ENCODE peak calls at places on chromosomes 7 and 10, in four cellular contexts. One of them, this sample, is unnamed.
A peak's percentile ranks its signal among the peaks of the same experiment; 100 is the strongest.

GRCh38 chr10:58237014-58237830 is 30.5 kb downstream of the IPMK start:
- DNase-seq in natural killer cell: no peak
- DNase-seq in endothelial cell: no peak
- DNase-seq in activated CD8-positive, alpha-beta T cell treated with anti-CD3 and anti-CD28 coated beads for 36 hours: no peak
- DNase-seq in this sample: peak; percentile 78

GRCh38 chr7:34060548-34060947 is 155.2 kb downstream of the BMPER start:
- DNase-seq in endothelial cell: no peak
- DNase-seq in activated CD8-positive, alpha-beta T cell treated with anti-CD3 and anti-CD28 coated beads for 36 hours: no peak
- DNase-seq in natural killer cell: no peak
- DNase-seq in this sample: peak; percentile 54

GRCh38 chr7:20388064-20388463 is 57.4 kb downstream of the ITGB8 start:
- DNase-seq in activated CD8-positive, alpha-beta T cell treated with anti-CD3 and anti-CD28 coated beads for 36 hours: no peak
- DNase-seq in endothelial cell: no peak
- DNase-seq in natural killer cell: no peak
- DNase-seq in this sample: no peak

GRCh38 chr7:152647009-152647408 is 28.9 kb downstream of the XRCC2 start:
- DNase-seq in activated CD8-positive, alpha-beta T cell treated with anti-CD3 and anti-CD28 coated beads for 36 hours: no peak
- DNase-seq in natural killer cell: no peak
- DNase-seq in endothelial cell: no peak
- DNase-seq in this sample: no peak

GRCh38 chr10:63010203-63010602 is 122.9 kb upstream of the NRBF2 start:
- DNase-seq in natural killer cell: no peak
- DNase-seq in endothelial cell: no peak
- DNase-seq in activated CD8-positive, alpha-beta T cell treated with anti-CD3 and anti-CD28 coated beads for 36 hours: no peak
- DNase-seq in this sample: no peak

GRCh38 chr7:100443096-100443840 is 7.0 kb upstream of the PPP1R35 start:
- DNase-seq in activated CD8-positive, alpha-beta T cell treated with anti-CD3 and anti-CD28 coated beads for 36 hours: no peak
- DNase-seq in natural killer cell: no peak
- DNase-seq in endothelial cell: no peak
- DNase-seq in this sample: no peak

GRCh38 chr10:63206997-63207952 is 74.1 kb downstream of the NRBF2 start:
- DNase-seq in activated CD8-positive, alpha-beta T cell treated with anti-CD3 and anti-CD28 coated beads for 36 hours: no peak
- DNase-seq in natural killer cell: no peak
- DNase-seq in endothelial cell: no peak
- DNase-seq in this sample: peak; percentile 54

GRCh38 chr7:138491612-138492386 is 31.7 kb downstream of the TRIM24 start:
- DNase-seq in endothelial cell: no peak
- DNase-seq in natural killer cell: no peak
- DNase-seq in activated CD8-positive, alpha-beta T cell treated with anti-CD3 and anti-CD28 coated beads for 36 hours: no peak
- DNase-seq in this sample: peak; percentile 14

GRCh38 chr10:14513061-14513460 is 182.3 kb upstream of the FRMD4A start:
- DNase-seq in activated CD8-positive, alpha-beta T cell treated with anti-CD3 and anti-CD28 coated beads for 36 hours: no peak
- DNase-seq in endothelial cell: no peak
- DNase-seq in natural killer cell: no peak
- DNase-seq in this sample: no peak

GRCh38 chr7:490461-491291 is 29.0 kb downstream of the PDGFA start:
- DNase-seq in natural killer cell: no peak
- DNase-seq in endothelial cell: no peak
- DNase-seq in activated CD8-positive, alpha-beta T cell treated with anti-CD3 and anti-CD28 coated beads for 36 hours: no peak
- DNase-seq in this sample: no peak

GRCh38 chr7:129431911-129432643 is 2.2 kb upstream of the STRIP2 start:
- DNase-seq in endothelial cell: no peak
- DNase-seq in natural killer cell: no peak
- DNase-seq in activated CD8-positive, alpha-beta T cell treated with anti-CD3 and anti-CD28 coated beads for 36 hours: no peak
- DNase-seq in this sample: no peak

GRCh38 chr7:129435414-129435829 is 1.2 kb downstream of the STRIP2 start:
- DNase-seq in endothelial cell: no peak
- DNase-seq in activated CD8-positive, alpha-beta T cell treated with anti-CD3 and anti-CD28 coated beads for 36 hours: no peak
- DNase-seq in natural killer cell: no peak
- DNase-seq in this sample: no peak

GRCh38 chr7:129434172-129434845 is at the start of gene STRIP2:
- DNase-seq in endothelial cell: peak; percentile 96
- DNase-seq in natural killer cell: peak; percentile 93
- DNase-seq in activated CD8-positive, alpha-beta T cell treated with anti-CD3 and anti-CD28 coated beads for 36 hours: peak; percentile 95
- DNase-seq in this sample: peak; percentile 46

GRCh38 chr7:129434846-129435318 is 650 bp downstream of the STRIP2 start:
- DNase-seq in natural killer cell: no peak
- DNase-seq in endothelial cell: peak; percentile 43
- DNase-seq in activated CD8-positive, alpha-beta T cell treated with anti-CD3 and anti-CD28 coated beads for 36 hours: no peak
- DNase-seq in this sample: no peak

DNA sequence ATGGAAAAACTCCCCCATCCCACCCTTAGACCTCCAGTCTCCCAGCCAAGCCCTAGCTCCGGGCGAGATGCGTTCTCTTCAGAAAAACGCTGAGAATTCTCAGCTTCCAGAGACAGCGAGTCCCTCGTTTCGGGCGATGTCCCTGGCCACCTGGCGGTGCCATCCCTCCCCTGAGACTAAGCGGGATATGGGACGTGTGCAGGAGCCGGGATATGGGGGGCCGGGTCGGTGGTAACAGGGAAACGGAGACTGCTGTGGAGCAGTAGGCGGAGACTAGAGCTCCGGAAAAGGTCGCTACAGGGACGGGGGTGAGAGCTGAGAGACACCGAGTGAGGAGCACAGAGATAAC is 435 bp upstream of the STRIP2 start:
- DNase-seq in activated CD8-positive, alpha-beta T cell treated with anti-CD3 and anti-CD28 coated beads for 36 hours: no peak
- DNase-seq in natural killer cell: no peak
- DNase-seq in endothelial cell: peak; percentile 57
- DNase-seq in this sample: no peak
- TF ChIP-seq CTCF in activated CD8-positive, alpha-beta T cell treated with anti-CD3 and anti-CD28 coated beads for 36 hours: peak; percentile 26
- TF ChIP-seq CTCF in natural killer cell: no peak
- TF ChIP-seq CTCF in endothelial cell: no peak
- TF ChIP-seq CTCF in this sample: peak; percentile 20

DNA sequence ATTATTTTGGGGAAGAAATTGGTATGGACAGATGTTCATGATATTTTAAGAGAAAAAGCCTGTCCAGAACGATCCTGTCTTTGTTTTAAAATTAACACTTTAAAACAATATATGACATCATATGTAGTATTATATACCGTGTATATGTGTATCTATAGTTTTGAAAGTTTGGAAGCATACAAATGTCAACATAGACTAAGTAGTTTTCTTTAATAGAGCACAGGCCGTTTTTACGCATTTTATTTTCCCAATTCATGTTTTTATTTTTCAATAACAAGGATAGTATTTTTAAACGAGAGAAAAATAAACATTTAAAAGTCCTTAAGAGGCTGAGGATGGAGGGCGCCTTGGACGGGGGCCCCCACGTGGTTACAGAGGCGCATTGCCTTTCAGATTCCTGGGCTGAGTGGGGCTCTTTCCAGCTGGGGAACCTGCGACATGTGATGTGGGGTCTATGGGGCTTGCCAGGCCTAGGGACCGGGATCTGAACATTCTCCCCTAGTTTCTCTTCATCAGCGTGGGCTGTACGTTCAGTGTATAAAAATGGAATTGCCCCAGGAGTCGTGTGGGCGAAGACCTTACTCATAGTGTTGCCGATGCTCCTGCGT is 127.8 kb upstream of the ZNF746 start:
- DNase-seq in activated CD8-positive, alpha-beta T cell treated with anti-CD3 and anti-CD28 coated beads for 36 hours: peak; percentile 76
- DNase-seq in endothelial cell: peak; percentile 58
- DNase-seq in natural killer cell: peak; percentile 36
- DNase-seq in this sample: no peak
- TF ChIP-seq CTCF in activated CD8-positive, alpha-beta T cell treated with anti-CD3 and anti-CD28 coated beads for 36 hours: peak; percentile 10
- TF ChIP-seq CTCF in endothelial cell: peak; percentile 53
- TF ChIP-seq CTCF in natural killer cell: peak; percentile 39
- TF ChIP-seq CTCF in this sample: peak; percentile 64

GRCh38 chr7:113404245-113404644 is 285.9 kb upstream of the SMIM30 start:
- DNase-seq in endothelial cell: peak; percentile 47
- DNase-seq in activated CD8-positive, alpha-beta T cell treated with anti-CD3 and anti-CD28 coated beads for 36 hours: peak; percentile 13
- DNase-seq in natural killer cell: no peak
- DNase-seq in this sample: no peak
- TF ChIP-seq CTCF in endothelial cell: peak; percentile 48
- TF ChIP-seq CTCF in activated CD8-positive, alpha-beta T cell treated with anti-CD3 and anti-CD28 coated beads for 36 hours: no peak
- TF ChIP-seq CTCF in natural killer cell: no peak
- TF ChIP-seq CTCF in this sample: peak; percentile 27

GRCh38 chr10:31190488-31190887 is 128.5 kb upstream of the ZEB1 start:
- DNase-seq in endothelial cell: no peak
- DNase-seq in activated CD8-positive, alpha-beta T cell treated with anti-CD3 and anti-CD28 coated beads for 36 hours: no peak
- DNase-seq in natural killer cell: no peak
- DNase-seq in this sample: no peak

GRCh38 chr10:31188792-31189406 is 130.1 kb upstream of the ZEB1 start:
- DNase-seq in endothelial cell: no peak
- DNase-seq in natural killer cell: no peak
- DNase-seq in activated CD8-positive, alpha-beta T cell treated with anti-CD3 and anti-CD28 coated beads for 36 hours: no peak
- DNase-seq in this sample: no peak

GRCh38 chr10:31187607-31188210 is 131.3 kb upstream of the ZEB1 start:
- DNase-seq in endothelial cell: no peak
- DNase-seq in activated CD8-positive, alpha-beta T cell treated with anti-CD3 and anti-CD28 coated beads for 36 hours: no peak
- DNase-seq in natural killer cell: no peak
- DNase-seq in this sample: no peak

GRCh38 chr10:31187182-31187581 is 131.8 kb upstream of the ZEB1 start:
- DNase-seq in activated CD8-positive, alpha-beta T cell treated with anti-CD3 and anti-CD28 coated beads for 36 hours: no peak
- DNase-seq in natural killer cell: no peak
- DNase-seq in endothelial cell: no peak
- DNase-seq in this sample: no peak

GRCh38 chr10:31186225-31187010 is 132.6 kb upstream of the ZEB1 start:
- DNase-seq in activated CD8-positive, alpha-beta T cell treated with anti-CD3 and anti-CD28 coated beads for 36 hours: no peak
- DNase-seq in natural killer cell: no peak
- DNase-seq in endothelial cell: peak; percentile 19
- DNase-seq in this sample: peak; percentile 52
- TF ChIP-seq CTCF in activated CD8-positive, alpha-beta T cell treated with anti-CD3 and anti-CD28 coated beads for 36 hours: no peak
- TF ChIP-seq CTCF in natural killer cell: no peak
- TF ChIP-seq CTCF in endothelial cell: no peak
- TF ChIP-seq CTCF in this sample: peak; percentile 24

DNA sequence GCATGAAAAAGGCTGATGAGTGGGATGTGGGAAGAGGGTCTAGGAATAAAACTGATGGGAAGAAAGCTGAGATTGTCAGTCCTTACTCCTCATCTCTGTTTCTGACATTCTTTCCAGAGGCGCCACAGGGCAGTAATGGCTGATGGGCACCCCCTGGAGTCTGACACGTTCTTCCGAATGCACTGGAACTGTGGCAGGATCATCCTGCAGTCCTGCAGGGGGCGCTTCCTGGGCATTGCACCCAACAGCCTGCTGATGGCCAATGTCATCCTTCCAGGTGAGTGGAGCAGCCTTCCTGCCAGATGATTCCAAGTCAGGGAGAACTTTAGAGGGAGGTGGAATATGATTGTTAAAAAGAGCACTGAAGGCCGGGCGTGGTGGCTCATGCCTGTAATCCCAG is 4.8 kb downstream of the FSCN3 start:
- DNase-seq in endothelial cell: peak; percentile 49
- DNase-seq in natural killer cell: no peak
- DNase-seq in activated CD8-positive, alpha-beta T cell treated with anti-CD3 and anti-CD28 coated beads for 36 hours: peak; percentile 16
- DNase-seq in this sample: no peak
- TF ChIP-seq CTCF in endothelial cell: peak; percentile 57
- TF ChIP-seq CTCF in natural killer cell: no peak
- TF ChIP-seq CTCF in activated CD8-positive, alpha-beta T cell treated with anti-CD3 and anti-CD28 coated beads for 36 hours: peak; percentile 31
- TF ChIP-seq CTCF in this sample: peak; percentile 43

DNA sequence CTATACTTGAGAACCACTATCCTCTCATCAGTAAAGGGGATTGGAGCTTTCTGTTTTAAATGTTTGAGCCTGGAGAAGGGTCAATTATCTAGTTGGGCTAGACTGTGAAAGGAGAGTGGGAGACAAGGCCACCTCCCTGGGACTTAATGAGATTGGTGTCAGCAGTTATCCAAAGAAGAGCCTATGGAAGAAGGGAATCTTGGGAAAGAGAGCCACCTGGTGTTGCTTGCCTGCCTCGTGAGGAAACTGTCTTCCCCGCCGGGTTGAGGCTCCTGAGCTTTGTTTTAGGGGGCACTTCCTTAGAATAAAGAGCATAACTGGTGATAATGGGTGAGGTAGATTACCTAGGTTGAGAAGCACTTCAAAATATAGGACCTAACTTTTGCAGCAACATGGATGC is 32.0 kb upstream of the ABCB4 start:
- DNase-seq in endothelial cell: no peak
- DNase-seq in activated CD8-positive, alpha-beta T cell treated with anti-CD3 and anti-CD28 coated beads for 36 hours: no peak
- DNase-seq in natural killer cell: no peak
- DNase-seq in this sample: no peak
- TF ChIP-seq CTCF in endothelial cell: no peak
- TF ChIP-seq CTCF in activated CD8-positive, alpha-beta T cell treated with anti-CD3 and anti-CD28 coated beads for 36 hours: no peak
- TF ChIP-seq CTCF in natural killer cell: no peak
- TF ChIP-seq CTCF in this sample: no peak